ENCODE peak calls at places on chromosomes 1 and 21, in seven cellular contexts. E is HTR-8/SVneo, F is globus pallidus, Z is Panc1, T is ecto neural progenitor cell, N is renal cortical epithelial cell, H is T-helper 9 cell. R is an unnamed sample.
A peak's percentile ranks its signal among the peaks of the same experiment; 100 is the strongest.

GRCh38 chr1:8421721-8422120 is 103.8 kb downstream of the SLC45A1 start:
- DNase-seq in E (no peak), F (no peak), Z (no peak), T (no peak), N (no peak), H (no peak), R (no peak)

GRCh38 chr1:215076312-215076711 is 6.2 kb upstream of the KCNK2 start:
- DNase-seq in E (no peak), F (no peak), Z (no peak), T (no peak), N (peak; percentile 74), H (no peak), R (no peak)

GRCh38 chr1:92820024-92820423 is 11.8 kb upstream of the RPL5 start:
- DNase-seq in E (no peak), F (no peak), Z (no peak), T (no peak), N (no peak), H (no peak), R (no peak)

GRCh38 chr1:64823691-64824476 is 79.0 kb downstream of the RAVER2 start:
- DNase-seq in E (peak; percentile 56), F (peak; percentile 79), Z (peak; percentile 81), T (peak; percentile 66), N (peak; percentile 72), H (peak; percentile 33), R (peak; percentile 35)

GRCh38 chr21:41965447-41966340 is 11.9 kb upstream of the C2CD2 start:
- DNase-seq in E (no peak), F (no peak), Z (no peak), T (no peak), N (no peak), H (no peak), R (no peak)

GRCh38 chr1:27307851-27308598 is 13.9 kb upstream of the TMEM222 start:
- DNase-seq in E (no peak), F (no peak), Z (no peak), T (no peak), N (no peak), H (no peak), R (no peak)

GRCh38 chr1:145846191-145846590 is 761 bp downstream of the NUDT17 start:
- DNase-seq in E (no peak), F (no peak), Z (no peak), T (peak; percentile 58), N (no peak), H (no peak), R (no peak)

GRCh38 chr1:184882649-184883303 is 91.5 kb downstream of the NIBAN1 start:
- DNase-seq in E (no peak), F (no peak), Z (no peak), T (no peak), N (peak; percentile 82), H (no peak), R (no peak)

GRCh38 chr1:184212649-184213314 is 161.3 kb downstream of the TSEN15 start:
- DNase-seq in E (peak; percentile 47), F (no peak), Z (no peak), T (no peak), N (peak; percentile 98), H (no peak), R (no peak)

GRCh38 chr1:62875676-62876075 is 91.7 kb downstream of the ATG4C start:
- DNase-seq in E (no peak), F (peak; percentile 47), Z (no peak), T (no peak), N (no peak), H (no peak), R (no peak)

GRCh38 chr1:242454262-242455051 is 70.0 kb downstream of the PLD5 start:
- DNase-seq in E (peak; percentile 57), F (peak; percentile 50), Z (peak; percentile 28), T (no peak), N (peak; percentile 41), H (no peak), R (no peak)

GRCh38 chr1:88763649-88764406 is 79.8 kb downstream of the PKN2 start:
- DNase-seq in E (peak; percentile 11), F (no peak), Z (no peak), T (no peak), N (peak; percentile 47), H (no peak), R (no peak)

GRCh38 chr21:37987668-37988067 is 71.4 kb upstream of the KCNJ6 start:
- DNase-seq in E (no peak), F (no peak), Z (no peak), T (no peak), N (no peak), H (no peak), R (no peak)

GRCh38 chr1:170200161-170200560 is 54.4 kb downstream of the NTMT2 start:
- DNase-seq in E (no peak), F (no peak), Z (no peak), T (no peak), N (no peak), H (no peak), R (no peak)

GRCh38 chr1:10635385-10635896 is 160.7 kb downstream of the PEX14 start:
- DNase-seq in E (no peak), F (no peak), Z (no peak), T (no peak), N (no peak), H (no peak), R (no peak)

GRCh38 chr1:8848663-8849386 is 29.7 kb downstream of the ENO1 start:
- DNase-seq in E (peak; percentile 89), F (peak; percentile 95), Z (no peak), T (peak; percentile 92), N (peak; percentile 88), H (peak; percentile 70), R (peak; percentile 69)

GRCh38 chr1:189149547-189150375 is 1327.9 kb downstream of the BRINP3 start:
- DNase-seq in E (no peak), F (no peak), Z (no peak), T (peak; percentile 50), N (peak; percentile 3), H (no peak), R (no peak)

GRCh38 chr1:24776821-24777220 is 31.6 kb downstream of the CLIC4 start:
- DNase-seq in E (no peak), F (no peak), Z (no peak), T (no peak), N (no peak), H (no peak), R (no peak)

GRCh38 chr1:21663251-21663950 is 5.8 kb downstream of the RAP1GAP start:
- DNase-seq in E (no peak), F (peak; percentile 71), Z (no peak), T (peak; percentile 47), N (no peak), H (no peak), R (no peak)